ENCODE peak calls at places on chromosome 16, in seven cellular contexts. B is PC-3, D is IMR-90, Y is endothelial cell of umbilical vein, U is HepG2, G is GM23248, M is GM12878. O is an unnamed sample.

GRCh38 chr16:50677351-50677750 is 3.8 kb downstream of the SNX20 start:
- DNase-seq in D (no peak), G (no peak), B (no peak), Y (no peak), U (no peak), M (no peak), O (no peak)

GRCh38 chr16:24328835-24329418 is 72.8 kb downstream of the CACNG3 start:
- DNase-seq in G (no peak), B (no peak), U (no peak), Y (no peak), M (no peak), D (no peak), O (no peak)

GRCh38 chr16:4698321-4699029 is 5.1 kb downstream of the NUDT16L1 start:
- DNase-seq in M (no peak), D (no peak), Y (no peak), U (no peak), B (no peak), G (no peak), O (no peak)

GRCh38 chr16:74297296-74297665 is 667 bp downstream of the PSMD7 start:
- DNase-seq in M (no peak), U (peak; percentile 24), G (peak; percentile 81), D (peak; percentile 19), Y (peak; percentile 36), B (peak; percentile 27), O (peak; percentile 50)

GRCh38 chr16:15553313-15554088 is 89.5 kb downstream of the MARF1 start:
- DNase-seq in D (peak; percentile 28), Y (no peak), G (peak; percentile 54), U (no peak), M (no peak), B (no peak), O (no peak)

GRCh38 chr16:2708955-2709587 is 11.0 kb downstream of the PRSS27 start:
- DNase-seq in B (no peak), U (no peak), M (no peak), D (no peak), Y (no peak), G (no peak), O (no peak)

GRCh38 chr16:71722801-71723536 is 1.5 kb downstream of the PHLPP2 start:
- DNase-seq in G (peak; percentile 87), U (peak; percentile 68), B (peak; percentile 80), D (peak; percentile 54), M (no peak), Y (peak; percentile 71), O (peak; percentile 57)

GRCh38 chr16:57533366-57533617 is 3.1 kb downstream of the CCDC102A start:
- DNase-seq in Y (no peak), M (no peak), D (no peak), G (no peak), B (no peak), U (no peak), O (no peak)

GRCh38 chr16:57092786-57093301 is 461 bp downstream of the CPNE2 start:
- DNase-seq in G (peak; percentile 60), M (no peak), B (peak; percentile 11), D (no peak), Y (peak; percentile 48), U (no peak), O (peak; percentile 66)

GRCh38 chr16:2329532-2329931 is 11.0 kb downstream of the ABCA3 start:
- DNase-seq in Y (no peak), G (no peak), M (no peak), D (no peak), B (no peak), U (no peak), O (no peak)

DNA sequence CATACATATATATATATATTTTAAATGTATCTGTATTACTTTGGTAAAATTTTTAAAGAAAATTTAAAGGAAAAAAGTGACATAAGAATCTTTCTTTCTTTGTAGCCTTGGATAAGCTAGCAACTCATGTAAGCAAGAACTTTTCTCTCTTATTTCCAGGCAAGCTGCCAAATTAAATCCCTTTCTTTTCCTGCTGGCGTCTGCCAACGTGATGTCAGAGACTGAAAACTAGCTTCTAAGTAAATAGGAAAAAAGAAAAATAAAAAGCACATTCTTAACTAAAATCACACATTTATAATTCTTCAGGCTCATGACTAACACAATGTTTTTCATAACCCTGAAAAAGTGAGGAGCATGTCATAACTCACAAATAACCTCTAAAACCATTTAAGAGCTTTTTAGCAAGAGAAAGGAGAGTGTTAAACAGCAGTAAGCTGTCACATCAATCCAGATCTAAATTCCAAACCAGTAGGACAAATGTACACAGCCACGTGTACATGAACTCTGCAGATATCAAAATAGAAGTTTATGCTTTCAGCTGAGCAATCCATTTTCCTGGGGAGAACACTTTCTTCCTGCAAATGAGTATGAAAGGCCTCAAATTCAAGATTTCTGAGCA is 110.0 kb downstream of the N4BP1 start:
- DNase-seq in Y (peak; percentile 89), D (peak; percentile 93), B (peak; percentile 52), M (no peak), G (peak; percentile 86), U (no peak), O (no peak)
- H3K4me2 ChIP-seq in Y (no peak overlapping the region), D (peak overlapping the region; percentile 70), B (peak overlapping the region; percentile 4), M (no peak overlapping the region), G (peak overlapping the region; percentile 21), U (no peak overlapping the region), O (no peak overlapping the region)

GRCh38 chr16:53091508-53092211 is 36.9 kb downstream of the CHD9 start:
- DNase-seq in B (no peak), Y (peak; percentile 69), U (no peak), D (peak; percentile 92), M (peak; percentile 72), G (peak; percentile 95), O (peak; percentile 30)
- H3K4me3 ChIP-seq in B (no peak overlapping the region), Y (no peak overlapping the region), U (no peak overlapping the region), D (no peak overlapping the region), M (peak overlapping the region; percentile 55), G (peak overlapping the region; percentile 59), O (peak overlapping the region; percentile 44)

GRCh38 chr16:81784042-81784785 is 5.1 kb downstream of the PLCG2 start:
- DNase-seq in U (no peak), M (no peak), B (no peak), Y (no peak), D (no peak), G (no peak), O (peak; percentile 87)
- H2AFZ ChIP-seq in U (no peak overlapping the region), M (no peak overlapping the region), B (no peak overlapping the region), Y (no peak overlapping the region), D (no peak overlapping the region), G (no peak overlapping the region), O (no peak overlapping the region)

DNA sequence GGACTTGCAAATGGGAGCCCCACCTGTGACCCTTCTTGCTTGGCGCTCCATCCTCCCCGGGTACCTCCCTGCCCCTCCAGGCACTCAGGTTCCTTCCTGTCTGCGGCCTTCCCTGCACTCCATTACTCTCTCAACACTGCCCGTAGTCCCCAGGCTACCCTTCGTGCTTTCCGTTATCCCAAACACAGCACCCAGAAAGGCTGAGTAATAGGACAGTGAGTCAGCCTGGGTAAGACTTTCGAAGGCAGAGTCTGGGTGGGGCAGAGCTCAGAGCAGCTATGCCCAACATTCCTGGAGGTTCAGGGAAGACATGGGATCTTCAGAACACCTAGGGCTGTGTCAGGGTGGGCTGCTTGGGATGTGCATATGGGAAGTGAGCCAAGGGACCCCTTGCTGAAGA is 16.7 kb upstream of the C16orf74 start:
- DNase-seq in G (peak; percentile 96), D (peak; percentile 88), Y (peak; percentile 60), U (no peak), M (no peak), B (peak; percentile 81), O (no peak)
- H3K4me2 ChIP-seq in G (peak overlapping the region; percentile 57), D (no peak overlapping the region), Y (no peak overlapping the region), U (no peak overlapping the region), M (no peak overlapping the region), B (peak overlapping the region; percentile 71), O (no peak overlapping the region)

DNA sequence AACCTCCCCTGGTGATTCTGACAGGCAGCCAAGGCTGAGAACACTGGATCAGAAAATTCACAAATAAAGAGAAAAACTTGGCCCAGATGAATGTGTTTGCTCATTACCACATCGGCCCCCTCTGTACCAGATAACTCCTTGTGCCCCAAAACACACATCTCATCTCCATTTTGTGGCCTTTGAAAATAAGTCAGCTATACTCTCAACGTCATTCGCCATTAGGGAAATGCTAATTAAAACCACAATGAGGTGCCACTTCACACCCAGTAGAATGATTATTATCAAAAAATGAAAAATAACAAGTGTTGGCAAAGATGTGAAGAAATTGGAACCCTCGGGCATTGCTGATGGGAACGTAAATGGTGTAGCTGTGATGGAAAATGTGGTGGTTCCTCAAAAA is 34.6 kb upstream of the AKTIP start:
- DNase-seq in G (no peak), M (no peak), U (no peak), D (no peak), Y (no peak), B (no peak), O (no peak)
- H3K4me3 ChIP-seq in G (no peak overlapping the region), M (no peak overlapping the region), U (no peak overlapping the region), D (no peak overlapping the region), Y (no peak overlapping the region), B (no peak overlapping the region), O (no peak overlapping the region)

DNA sequence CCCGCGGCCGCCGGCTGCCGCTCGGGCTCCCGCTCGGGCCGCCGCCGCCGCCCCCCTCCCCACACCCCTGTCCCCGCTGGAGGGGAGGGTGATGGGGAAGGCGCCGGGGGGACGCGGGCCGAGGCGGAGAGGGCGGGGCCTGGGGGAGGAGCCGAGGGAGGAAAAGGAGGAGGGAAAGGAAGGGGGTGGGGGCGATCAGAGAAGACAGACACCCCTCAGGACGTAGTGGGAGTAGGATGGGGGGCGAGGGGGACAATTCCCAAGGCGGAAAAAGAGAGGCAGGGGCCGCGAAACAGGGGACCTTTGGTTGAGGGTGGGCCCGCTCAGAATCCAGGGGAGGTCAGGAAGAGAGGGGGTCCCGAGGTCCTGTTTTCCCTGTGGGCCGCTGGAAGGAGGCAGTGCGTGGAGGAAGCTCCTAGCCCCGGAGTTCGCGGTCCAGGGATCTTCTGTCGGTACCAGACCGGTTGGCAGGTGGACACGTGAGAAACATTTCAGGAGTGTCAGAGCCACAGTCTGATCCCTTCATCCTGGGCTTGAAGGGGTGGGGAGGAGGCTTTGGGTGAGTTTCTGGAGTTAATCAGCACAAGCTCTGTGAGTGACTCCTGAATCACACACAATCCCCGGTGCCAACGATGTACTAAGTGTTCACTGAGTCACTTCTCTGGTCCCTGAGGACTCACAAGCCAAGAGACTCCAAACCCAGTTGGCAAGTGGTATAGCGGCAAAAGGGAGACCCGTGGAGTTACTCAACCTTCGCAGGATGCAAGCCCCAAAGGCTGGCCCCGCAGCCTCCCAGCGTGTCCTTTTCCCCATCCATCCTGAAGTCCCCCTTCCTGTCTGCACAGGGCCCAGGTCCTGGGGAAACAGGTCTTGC is at the start of gene XYLT1:
- DNase-seq in M (no peak), G (peak; percentile 100), U (no peak), D (peak; percentile 94), Y (no peak), B (peak; percentile 58), O (peak; percentile 57)
- H2AFZ ChIP-seq in M (peak within 1 kb of the TSS; percentile 56), G (peak within 1 kb of the TSS; percentile 84), U (no peak within 1 kb of the TSS), D (peak within 1 kb of the TSS; percentile 91), Y (peak within 1 kb of the TSS; percentile 62), B (no peak within 1 kb of the TSS), O (peak within 1 kb of the TSS; percentile 82)

DNA sequence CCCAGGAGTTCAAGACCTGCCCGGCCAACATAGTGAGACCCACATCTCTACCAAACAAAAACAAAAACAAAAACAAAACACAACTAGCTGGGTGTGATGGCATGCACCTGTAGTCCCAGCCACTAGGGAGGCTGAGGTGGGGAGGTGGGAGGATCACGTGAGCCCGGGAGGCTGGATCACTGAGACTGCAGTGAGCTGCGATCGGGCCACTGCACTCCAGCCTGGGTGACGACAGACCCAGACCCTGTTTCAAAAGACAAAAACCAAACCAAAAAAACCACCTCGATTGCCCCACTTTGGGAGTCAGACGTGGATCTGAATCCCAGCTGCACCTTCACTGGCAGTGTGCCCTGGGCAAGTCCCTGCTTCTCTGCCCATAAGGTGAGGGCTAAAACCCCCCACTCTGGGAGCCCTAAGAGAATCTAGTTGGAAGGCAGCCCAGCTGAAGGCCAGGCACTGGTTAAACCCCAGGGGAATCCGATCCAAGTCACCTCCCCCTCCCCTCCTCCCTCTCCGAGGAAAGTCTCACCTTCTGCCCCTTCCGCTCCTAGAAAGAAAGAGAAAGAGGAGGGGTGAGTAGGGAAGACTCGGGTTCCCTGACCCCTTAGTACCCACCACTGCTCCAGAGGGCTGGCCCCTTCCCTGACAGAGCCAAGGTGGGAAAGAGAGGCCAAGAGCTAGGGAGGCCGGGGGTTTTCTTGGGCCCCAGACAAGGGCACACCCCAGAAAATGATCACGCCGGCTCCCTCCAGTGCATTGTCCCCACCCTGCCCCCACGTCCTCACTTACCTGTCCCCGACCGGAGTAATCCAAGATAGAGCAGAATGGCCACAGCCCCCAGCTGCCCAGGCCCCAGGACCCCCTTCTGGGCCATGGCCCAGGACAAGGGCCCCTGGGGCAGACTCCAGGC is 647 bp downstream of the PRSS8 start:
- DNase-seq in D (no peak), B (peak; percentile 14), G (peak; percentile 10), Y (no peak), U (no peak), M (no peak), O (no peak)
- H3K4me2 ChIP-seq in D (no peak overlapping the region), B (peak overlapping the region; percentile 72), G (no peak overlapping the region), Y (no peak overlapping the region), U (peak overlapping the region; percentile 77), M (no peak overlapping the region), O (no peak overlapping the region)